ENCODE peak calls at places on chromosomes 13 and 19, in seven cellular contexts. One of them, this sample, is unnamed.

GRCh38 chr13:47081850-47082249 is 185.0 kb upstream of the HTR2A start:
- DNase-seq in choroid plexus epithelial cell: no peak
- DNase-seq in HS-5: no peak
- DNase-seq in heart left ventricle: no peak
- DNase-seq in dermis microvascular lymphatic vessel endothelial cell: no peak
- DNase-seq in activated effector memory CD4-positive, alpha-beta T cell treated with anti-CD3 and anti-CD28 coated beads, Interleukin-2, amount 50 U/mL, for 16 hours: no peak
- DNase-seq in HTR-8/SVneo: no peak
- DNase-seq in this sample: no peak

GRCh38 chr13:110376120-110376519 is 69.0 kb downstream of the COL4A2 start:
- DNase-seq in choroid plexus epithelial cell: peak; percentile 73
- DNase-seq in HS-5: no peak
- DNase-seq in heart left ventricle: no peak
- DNase-seq in dermis microvascular lymphatic vessel endothelial cell: peak; percentile 32
- DNase-seq in activated effector memory CD4-positive, alpha-beta T cell treated with anti-CD3 and anti-CD28 coated beads, Interleukin-2, amount 50 U/mL, for 16 hours: no peak
- DNase-seq in HTR-8/SVneo: no peak
- DNase-seq in this sample: no peak

GRCh38 chr19:2719910-2720776 is 1.0 kb downstream of the DIRAS1 start:
- DNase-seq in choroid plexus epithelial cell: peak; percentile 22
- DNase-seq in HS-5: no peak
- DNase-seq in heart left ventricle: peak; percentile 49
- DNase-seq in dermis microvascular lymphatic vessel endothelial cell: no peak
- DNase-seq in activated effector memory CD4-positive, alpha-beta T cell treated with anti-CD3 and anti-CD28 coated beads, Interleukin-2, amount 50 U/mL, for 16 hours: no peak
- DNase-seq in HTR-8/SVneo: no peak
- DNase-seq in this sample: no peak

GRCh38 chr19:33062902-33063301 is 1.8 kb downstream of the RHPN2 start:
- DNase-seq in choroid plexus epithelial cell: no peak
- DNase-seq in HS-5: no peak
- DNase-seq in heart left ventricle: no peak
- DNase-seq in dermis microvascular lymphatic vessel endothelial cell: no peak
- DNase-seq in activated effector memory CD4-positive, alpha-beta T cell treated with anti-CD3 and anti-CD28 coated beads, Interleukin-2, amount 50 U/mL, for 16 hours: no peak
- DNase-seq in HTR-8/SVneo: no peak
- DNase-seq in this sample: no peak

GRCh38 chr19:30086916-30087315 is 144.9 kb downstream of the URI1 start:
- DNase-seq in choroid plexus epithelial cell: no peak
- DNase-seq in HS-5: no peak
- DNase-seq in heart left ventricle: no peak
- DNase-seq in dermis microvascular lymphatic vessel endothelial cell: no peak
- DNase-seq in activated effector memory CD4-positive, alpha-beta T cell treated with anti-CD3 and anti-CD28 coated beads, Interleukin-2, amount 50 U/mL, for 16 hours: no peak
- DNase-seq in HTR-8/SVneo: no peak
- DNase-seq in this sample: no peak

GRCh38 chr13:48265217-48265815 is 32.3 kb downstream of the ITM2B start:
- DNase-seq in choroid plexus epithelial cell: no peak
- DNase-seq in HS-5: no peak
- DNase-seq in heart left ventricle: no peak
- DNase-seq in dermis microvascular lymphatic vessel endothelial cell: no peak
- DNase-seq in activated effector memory CD4-positive, alpha-beta T cell treated with anti-CD3 and anti-CD28 coated beads, Interleukin-2, amount 50 U/mL, for 16 hours: no peak
- DNase-seq in HTR-8/SVneo: no peak
- DNase-seq in this sample: no peak

GRCh38 chr13:112186091-112186490 is 119.1 kb downstream of the SOX1 start:
- DNase-seq in choroid plexus epithelial cell: no peak
- DNase-seq in HS-5: no peak
- DNase-seq in heart left ventricle: no peak
- DNase-seq in dermis microvascular lymphatic vessel endothelial cell: no peak
- DNase-seq in activated effector memory CD4-positive, alpha-beta T cell treated with anti-CD3 and anti-CD28 coated beads, Interleukin-2, amount 50 U/mL, for 16 hours: no peak
- DNase-seq in HTR-8/SVneo: no peak
- DNase-seq in this sample: no peak

GRCh38 chr13:39596685-39597084 is 6.3 kb downstream of the LHFPL6 start:
- DNase-seq in choroid plexus epithelial cell: no peak
- DNase-seq in HS-5: no peak
- DNase-seq in heart left ventricle: no peak
- DNase-seq in dermis microvascular lymphatic vessel endothelial cell: peak; percentile 28
- DNase-seq in activated effector memory CD4-positive, alpha-beta T cell treated with anti-CD3 and anti-CD28 coated beads, Interleukin-2, amount 50 U/mL, for 16 hours: no peak
- DNase-seq in HTR-8/SVneo: no peak
- DNase-seq in this sample: no peak

GRCh38 chr13:107625648-107626047 is 589.7 kb downstream of the LIG4 start:
- DNase-seq in choroid plexus epithelial cell: no peak
- DNase-seq in HS-5: no peak
- DNase-seq in heart left ventricle: no peak
- DNase-seq in dermis microvascular lymphatic vessel endothelial cell: no peak
- DNase-seq in activated effector memory CD4-positive, alpha-beta T cell treated with anti-CD3 and anti-CD28 coated beads, Interleukin-2, amount 50 U/mL, for 16 hours: no peak
- DNase-seq in HTR-8/SVneo: no peak
- DNase-seq in this sample: no peak

GRCh38 chr19:13561461-13561860 is 55.2 kb upstream of the CACNA1A start:
- DNase-seq in choroid plexus epithelial cell: no peak
- DNase-seq in HS-5: no peak
- DNase-seq in heart left ventricle: no peak
- DNase-seq in dermis microvascular lymphatic vessel endothelial cell: no peak
- DNase-seq in activated effector memory CD4-positive, alpha-beta T cell treated with anti-CD3 and anti-CD28 coated beads, Interleukin-2, amount 50 U/mL, for 16 hours: no peak
- DNase-seq in HTR-8/SVneo: no peak
- DNase-seq in this sample: no peak

GRCh38 chr13:85535306-85535705 is 263.9 kb downstream of the SLITRK6 start:
- DNase-seq in choroid plexus epithelial cell: no peak
- DNase-seq in HS-5: no peak
- DNase-seq in heart left ventricle: no peak
- DNase-seq in dermis microvascular lymphatic vessel endothelial cell: no peak
- DNase-seq in activated effector memory CD4-positive, alpha-beta T cell treated with anti-CD3 and anti-CD28 coated beads, Interleukin-2, amount 50 U/mL, for 16 hours: no peak
- DNase-seq in HTR-8/SVneo: no peak
- DNase-seq in this sample: no peak

GRCh38 chr19:42284066-42284501 is 15.0 kb downstream of the CIC start:
- DNase-seq in choroid plexus epithelial cell: peak; percentile 78
- DNase-seq in HS-5: no peak
- DNase-seq in heart left ventricle: peak; percentile 87
- DNase-seq in dermis microvascular lymphatic vessel endothelial cell: peak; percentile 79
- DNase-seq in activated effector memory CD4-positive, alpha-beta T cell treated with anti-CD3 and anti-CD28 coated beads, Interleukin-2, amount 50 U/mL, for 16 hours: peak; percentile 94
- DNase-seq in HTR-8/SVneo: no peak
- DNase-seq in this sample: peak; percentile 25

GRCh38 chr13:71536201-71536600 is 330.8 kb downstream of the DACH1 start:
- DNase-seq in choroid plexus epithelial cell: no peak
- DNase-seq in HS-5: no peak
- DNase-seq in heart left ventricle: no peak
- DNase-seq in dermis microvascular lymphatic vessel endothelial cell: no peak
- DNase-seq in activated effector memory CD4-positive, alpha-beta T cell treated with anti-CD3 and anti-CD28 coated beads, Interleukin-2, amount 50 U/mL, for 16 hours: no peak
- DNase-seq in HTR-8/SVneo: no peak
- DNase-seq in this sample: peak; percentile 6

GRCh38 chr13:46170687-46171086 is 11.3 kb downstream of the LCP1 start:
- DNase-seq in choroid plexus epithelial cell: peak; percentile 68
- DNase-seq in HS-5: no peak
- DNase-seq in heart left ventricle: no peak
- DNase-seq in dermis microvascular lymphatic vessel endothelial cell: no peak
- DNase-seq in activated effector memory CD4-positive, alpha-beta T cell treated with anti-CD3 and anti-CD28 coated beads, Interleukin-2, amount 50 U/mL, for 16 hours: peak; percentile 71
- DNase-seq in HTR-8/SVneo: no peak
- DNase-seq in this sample: no peak

GRCh38 chr19:17775245-17775927 is 19.6 kb upstream of the B3GNT3 start:
- DNase-seq in choroid plexus epithelial cell: peak; percentile 52
- DNase-seq in HS-5: no peak
- DNase-seq in heart left ventricle: no peak
- DNase-seq in dermis microvascular lymphatic vessel endothelial cell: peak; percentile 38
- DNase-seq in activated effector memory CD4-positive, alpha-beta T cell treated with anti-CD3 and anti-CD28 coated beads, Interleukin-2, amount 50 U/mL, for 16 hours: peak; percentile 77
- DNase-seq in HTR-8/SVneo: peak; percentile 62
- DNase-seq in this sample: no peak

GRCh38 chr13:44273991-44274810 is 99.4 kb upstream of the SERP2 start:
- DNase-seq in choroid plexus epithelial cell: peak; percentile 65
- DNase-seq in HS-5: no peak
- DNase-seq in heart left ventricle: no peak
- DNase-seq in dermis microvascular lymphatic vessel endothelial cell: peak; percentile 16
- DNase-seq in activated effector memory CD4-positive, alpha-beta T cell treated with anti-CD3 and anti-CD28 coated beads, Interleukin-2, amount 50 U/mL, for 16 hours: no peak
- DNase-seq in HTR-8/SVneo: no peak
- DNase-seq in this sample: peak; percentile 50

GRCh38 chr19:42076375-42076944 is 494 bp downstream of the ZNF574 start:
- DNase-seq in choroid plexus epithelial cell: no peak
- DNase-seq in HS-5: no peak
- DNase-seq in heart left ventricle: peak; percentile 52
- DNase-seq in dermis microvascular lymphatic vessel endothelial cell: no peak
- DNase-seq in activated effector memory CD4-positive, alpha-beta T cell treated with anti-CD3 and anti-CD28 coated beads, Interleukin-2, amount 50 U/mL, for 16 hours: peak; percentile 81
- DNase-seq in HTR-8/SVneo: no peak
- DNase-seq in this sample: no peak

GRCh38 chr19:58570770-58571574 is 2.2 kb downstream of the MZF1 start:
- DNase-seq in choroid plexus epithelial cell: no peak
- DNase-seq in HS-5: no peak
- DNase-seq in heart left ventricle: peak; percentile 22
- DNase-seq in dermis microvascular lymphatic vessel endothelial cell: no peak
- DNase-seq in activated effector memory CD4-positive, alpha-beta T cell treated with anti-CD3 and anti-CD28 coated beads, Interleukin-2, amount 50 U/mL, for 16 hours: peak; percentile 59
- DNase-seq in HTR-8/SVneo: no peak
- DNase-seq in this sample: no peak

GRCh38 chr13:51148952-51149573 is 38.0 kb upstream of the C13orf42 start:
- DNase-seq in choroid plexus epithelial cell: peak; percentile 88
- DNase-seq in HS-5: no peak
- DNase-seq in heart left ventricle: peak; percentile 33
- DNase-seq in dermis microvascular lymphatic vessel endothelial cell: peak; percentile 58
- DNase-seq in activated effector memory CD4-positive, alpha-beta T cell treated with anti-CD3 and anti-CD28 coated beads, Interleukin-2, amount 50 U/mL, for 16 hours: no peak
- DNase-seq in HTR-8/SVneo: peak; percentile 9
- DNase-seq in this sample: peak; percentile 26

GRCh38 chr13:25371608-25372274 is at the start of gene ATP8A2:
- DNase-seq in choroid plexus epithelial cell: no peak
- DNase-seq in HS-5: no peak
- DNase-seq in heart left ventricle: no peak
- DNase-seq in dermis microvascular lymphatic vessel endothelial cell: no peak
- DNase-seq in activated effector memory CD4-positive, alpha-beta T cell treated with anti-CD3 and anti-CD28 coated beads, Interleukin-2, amount 50 U/mL, for 16 hours: no peak
- DNase-seq in HTR-8/SVneo: no peak
- DNase-seq in this sample: no peak

GRCh38 chr19:40588110-40588854 is 11.6 kb downstream of the SHKBP1 start:
- DNase-seq in choroid plexus epithelial cell: peak; percentile 42
- DNase-seq in HS-5: no peak
- DNase-seq in heart left ventricle: no peak
- DNase-seq in dermis microvascular lymphatic vessel endothelial cell: peak; percentile 48
- DNase-seq in activated effector memory CD4-positive, alpha-beta T cell treated with anti-CD3 and anti-CD28 coated beads, Interleukin-2, amount 50 U/mL, for 16 hours: no peak
- DNase-seq in HTR-8/SVneo: peak; percentile 44
- DNase-seq in this sample: no peak

GRCh38 chr13:87953381-87953780 is 282.2 kb downstream of the SLITRK5 start:
- DNase-seq in choroid plexus epithelial cell: no peak
- DNase-seq in HS-5: no peak
- DNase-seq in heart left ventricle: no peak
- DNase-seq in dermis microvascular lymphatic vessel endothelial cell: no peak
- DNase-seq in activated effector memory CD4-positive, alpha-beta T cell treated with anti-CD3 and anti-CD28 coated beads, Interleukin-2, amount 50 U/mL, for 16 hours: no peak
- DNase-seq in HTR-8/SVneo: no peak
- DNase-seq in this sample: no peak

GRCh38 chr19:38385057-38385803 is 2.6 kb downstream of the GGN start:
- DNase-seq in choroid plexus epithelial cell: no peak
- DNase-seq in HS-5: no peak
- DNase-seq in heart left ventricle: no peak
- DNase-seq in dermis microvascular lymphatic vessel endothelial cell: no peak
- DNase-seq in activated effector memory CD4-positive, alpha-beta T cell treated with anti-CD3 and anti-CD28 coated beads, Interleukin-2, amount 50 U/mL, for 16 hours: peak; percentile 65
- DNase-seq in HTR-8/SVneo: no peak
- DNase-seq in this sample: no peak

GRCh38 chr19:2438178-2438577 is 10.8 kb upstream of the TIMM13 start:
- DNase-seq in choroid plexus epithelial cell: no peak
- DNase-seq in HS-5: no peak
- DNase-seq in heart left ventricle: no peak
- DNase-seq in dermis microvascular lymphatic vessel endothelial cell: no peak
- DNase-seq in activated effector memory CD4-positive, alpha-beta T cell treated with anti-CD3 and anti-CD28 coated beads, Interleukin-2, amount 50 U/mL, for 16 hours: no peak
- DNase-seq in HTR-8/SVneo: no peak
- DNase-seq in this sample: no peak

GRCh38 chr19:19259741-19260140 is 13.4 kb downstream of the TM6SF2 start:
- DNase-seq in choroid plexus epithelial cell: peak; percentile 50
- DNase-seq in HS-5: no peak
- DNase-seq in heart left ventricle: no peak
- DNase-seq in dermis microvascular lymphatic vessel endothelial cell: peak; percentile 19
- DNase-seq in activated effector memory CD4-positive, alpha-beta T cell treated with anti-CD3 and anti-CD28 coated beads, Interleukin-2, amount 50 U/mL, for 16 hours: no peak
- DNase-seq in HTR-8/SVneo: peak; percentile 44
- DNase-seq in this sample: peak; percentile 8

GRCh38 chr13:37303610-37304009 is 198.1 kb upstream of the CSNK1A1L start:
- DNase-seq in choroid plexus epithelial cell: no peak
- DNase-seq in HS-5: no peak
- DNase-seq in heart left ventricle: no peak
- DNase-seq in dermis microvascular lymphatic vessel endothelial cell: no peak
- DNase-seq in activated effector memory CD4-positive, alpha-beta T cell treated with anti-CD3 and anti-CD28 coated beads, Interleukin-2, amount 50 U/mL, for 16 hours: no peak
- DNase-seq in HTR-8/SVneo: no peak
- DNase-seq in this sample: no peak

GRCh38 chr19:53183146-53183545 is 10.0 kb downstream of the ZNF665 start:
- DNase-seq in choroid plexus epithelial cell: peak; percentile 78
- DNase-seq in HS-5: no peak
- DNase-seq in heart left ventricle: no peak
- DNase-seq in dermis microvascular lymphatic vessel endothelial cell: no peak
- DNase-seq in activated effector memory CD4-positive, alpha-beta T cell treated with anti-CD3 and anti-CD28 coated beads, Interleukin-2, amount 50 U/mL, for 16 hours: no peak
- DNase-seq in HTR-8/SVneo: peak; percentile 47
- DNase-seq in this sample: no peak

GRCh38 chr19:3319643-3320353 is 46.6 kb upstream of the NFIC start:
- DNase-seq in choroid plexus epithelial cell: no peak
- DNase-seq in HS-5: no peak
- DNase-seq in heart left ventricle: no peak
- DNase-seq in dermis microvascular lymphatic vessel endothelial cell: no peak
- DNase-seq in activated effector memory CD4-positive, alpha-beta T cell treated with anti-CD3 and anti-CD28 coated beads, Interleukin-2, amount 50 U/mL, for 16 hours: no peak
- DNase-seq in HTR-8/SVneo: no peak
- DNase-seq in this sample: no peak

GRCh38 chr19:7492142-7493055 is 3.6 kb upstream of the PEX11G start:
- DNase-seq in choroid plexus epithelial cell: peak; percentile 34
- DNase-seq in HS-5: peak; percentile 37
- DNase-seq in heart left ventricle: no peak
- DNase-seq in dermis microvascular lymphatic vessel endothelial cell: peak; percentile 88
- DNase-seq in activated effector memory CD4-positive, alpha-beta T cell treated with anti-CD3 and anti-CD28 coated beads, Interleukin-2, amount 50 U/mL, for 16 hours: no peak
- DNase-seq in HTR-8/SVneo: no peak
- DNase-seq in this sample: no peak

GRCh38 chr13:73299787-73300186 is 241.0 kb downstream of the KLF5 start:
- DNase-seq in choroid plexus epithelial cell: peak; percentile 2
- DNase-seq in HS-5: no peak
- DNase-seq in heart left ventricle: no peak
- DNase-seq in dermis microvascular lymphatic vessel endothelial cell: no peak
- DNase-seq in activated effector memory CD4-positive, alpha-beta T cell treated with anti-CD3 and anti-CD28 coated beads, Interleukin-2, amount 50 U/mL, for 16 hours: no peak
- DNase-seq in HTR-8/SVneo: no peak
- DNase-seq in this sample: no peak

GRCh38 chr13:30112602-30113435 is 194.5 kb downstream of the KATNAL1 start:
- DNase-seq in choroid plexus epithelial cell: peak; percentile 95
- DNase-seq in HS-5: peak; percentile 35
- DNase-seq in heart left ventricle: peak; percentile 74
- DNase-seq in dermis microvascular lymphatic vessel endothelial cell: peak; percentile 81
- DNase-seq in activated effector memory CD4-positive, alpha-beta T cell treated with anti-CD3 and anti-CD28 coated beads, Interleukin-2, amount 50 U/mL, for 16 hours: peak; percentile 92
- DNase-seq in HTR-8/SVneo: peak; percentile 67
- DNase-seq in this sample: peak; percentile 49

GRCh38 chr13:74301200-74302063 is 167.2 kb upstream of the KLF12 start:
- DNase-seq in choroid plexus epithelial cell: peak; percentile 56
- DNase-seq in HS-5: no peak
- DNase-seq in heart left ventricle: no peak
- DNase-seq in dermis microvascular lymphatic vessel endothelial cell: no peak
- DNase-seq in activated effector memory CD4-positive, alpha-beta T cell treated with anti-CD3 and anti-CD28 coated beads, Interleukin-2, amount 50 U/mL, for 16 hours: no peak
- DNase-seq in HTR-8/SVneo: no peak
- DNase-seq in this sample: no peak

GRCh38 chr19:6213696-6214585 is 65.8 kb downstream of the MLLT1 start:
- DNase-seq in choroid plexus epithelial cell: no peak
- DNase-seq in HS-5: no peak
- DNase-seq in heart left ventricle: no peak
- DNase-seq in dermis microvascular lymphatic vessel endothelial cell: no peak
- DNase-seq in activated effector memory CD4-positive, alpha-beta T cell treated with anti-CD3 and anti-CD28 coated beads, Interleukin-2, amount 50 U/mL, for 16 hours: no peak
- DNase-seq in HTR-8/SVneo: no peak
- DNase-seq in this sample: no peak

GRCh38 chr13:21436582-21436981 is 22.5 kb downstream of the ZDHHC20 start:
- DNase-seq in choroid plexus epithelial cell: no peak
- DNase-seq in HS-5: no peak
- DNase-seq in heart left ventricle: no peak
- DNase-seq in dermis microvascular lymphatic vessel endothelial cell: no peak
- DNase-seq in activated effector memory CD4-positive, alpha-beta T cell treated with anti-CD3 and anti-CD28 coated beads, Interleukin-2, amount 50 U/mL, for 16 hours: no peak
- DNase-seq in HTR-8/SVneo: no peak
- DNase-seq in this sample: no peak

GRCh38 chr13:24002206-24002815 is 105.0 kb upstream of the C1QTNF9B start:
- DNase-seq in choroid plexus epithelial cell: no peak
- DNase-seq in HS-5: no peak
- DNase-seq in heart left ventricle: no peak
- DNase-seq in dermis microvascular lymphatic vessel endothelial cell: no peak
- DNase-seq in activated effector memory CD4-positive, alpha-beta T cell treated with anti-CD3 and anti-CD28 coated beads, Interleukin-2, amount 50 U/mL, for 16 hours: no peak
- DNase-seq in HTR-8/SVneo: no peak
- DNase-seq in this sample: no peak

GRCh38 chr13:72246396-72246795 is 379.4 kb upstream of the DACH1 start:
- DNase-seq in choroid plexus epithelial cell: no peak
- DNase-seq in HS-5: peak; percentile 19
- DNase-seq in heart left ventricle: no peak
- DNase-seq in dermis microvascular lymphatic vessel endothelial cell: no peak
- DNase-seq in activated effector memory CD4-positive, alpha-beta T cell treated with anti-CD3 and anti-CD28 coated beads, Interleukin-2, amount 50 U/mL, for 16 hours: no peak
- DNase-seq in HTR-8/SVneo: no peak
- DNase-seq in this sample: peak; percentile 19

GRCh38 chr19:51687791-51688664 is 5.1 kb upstream of the SPACA6 start:
- DNase-seq in choroid plexus epithelial cell: peak; percentile 53
- DNase-seq in HS-5: no peak
- DNase-seq in heart left ventricle: peak; percentile 70
- DNase-seq in dermis microvascular lymphatic vessel endothelial cell: peak; percentile 42
- DNase-seq in activated effector memory CD4-positive, alpha-beta T cell treated with anti-CD3 and anti-CD28 coated beads, Interleukin-2, amount 50 U/mL, for 16 hours: no peak
- DNase-seq in HTR-8/SVneo: peak; percentile 53
- DNase-seq in this sample: no peak

GRCh38 chr19:11166281-11167142 is 10.9 kb upstream of the SPC24 start:
- DNase-seq in choroid plexus epithelial cell: no peak
- DNase-seq in HS-5: no peak
- DNase-seq in heart left ventricle: peak; percentile 38
- DNase-seq in dermis microvascular lymphatic vessel endothelial cell: no peak
- DNase-seq in activated effector memory CD4-positive, alpha-beta T cell treated with anti-CD3 and anti-CD28 coated beads, Interleukin-2, amount 50 U/mL, for 16 hours: no peak
- DNase-seq in HTR-8/SVneo: no peak
- DNase-seq in this sample: peak; percentile 58